ENCODE peak calls at places on chromosomes 2 and 18, in nine cellular contexts. E is lower lobe of right lung, D is IMR-90, R is neural crest cell, W is AG10803, Z is activated gamma-delta T cell treated with Interleukin-2 at 50 U/mL for 16 hours, T is skeletal muscle cell, J is NCI-H2029, I is islet precursor cell. V is an unnamed sample.

GRCh38 chr18:59049726-59050660 is 89.7 kb upstream of the SEC11C start:
- DNase-seq in E (no peak), D (no peak), R (no peak), W (no peak), Z (no peak), T (no peak), J (no peak), I (peak), V (no peak)

GRCh38 chr2:158125756-158126498 is 24.3 kb downstream of the UPP2 start:
- DNase-seq in E (no peak), D (no peak), R (no peak), W (no peak), Z (no peak), T (no peak), J (peak), I (no peak), V (peak)

GRCh38 chr2:169980643-169981042 is 153.4 kb downstream of the UBR3 start:
- DNase-seq in E (no peak), D (no peak), R (no peak), W (no peak), Z (no peak), T (no peak), J (no peak), I (no peak), V (no peak)

GRCh38 chr2:64661770-64662169 is 8.1 kb upstream of the SERTAD2 start:
- DNase-seq in E (no peak), D (no peak), R (no peak), W (no peak), Z (no peak), T (no peak), J (no peak), I (no peak), V (no peak)

GRCh38 chr2:172083725-172084483 is 1.4 kb upstream of the DLX1 start:
- DNase-seq in E (no peak), D (no peak), R (no peak), W (no peak), Z (no peak), T (no peak), J (no peak), I (peak), V (no peak)

GRCh38 chr2:218622606-218623238 is 15.0 kb downstream of the PLCD4 start:
- DNase-seq in E (no peak), D (peak), R (no peak), W (peak), Z (no peak), T (no peak), J (no peak), I (no peak), V (no peak)

GRCh38 chr18:457533-457932 is 43.0 kb downstream of the COLEC12 start:
- DNase-seq in E (no peak), D (peak), R (no peak), W (peak), Z (no peak), T (peak), J (no peak), I (no peak), V (no peak)

GRCh38 chr2:96764253-96764637 is 3.5 kb downstream of the CNNM4 start:
- DNase-seq in E (peak), D (no peak), R (no peak), W (no peak), Z (no peak), T (no peak), J (no peak), I (peak), V (no peak)

GRCh38 chr18:75070625-75071483 is 138.1 kb downstream of the PTGR3 start:
- DNase-seq in E (no peak), D (peak), R (no peak), W (peak), Z (peak), T (peak), J (peak), I (peak), V (peak)

GRCh38 chr2:241636182-241636982 is 576 bp downstream of the THAP4 start:
- DNase-seq in E (peak), D (peak), R (peak), W (peak), Z (no peak), T (no peak), J (no peak), I (no peak), V (peak)

GRCh38 chr2:68330691-68331090 is 10.9 kb upstream of the CNRIP1 start:
- DNase-seq in E (no peak), D (peak), R (no peak), W (no peak), Z (no peak), T (no peak), J (no peak), I (no peak), V (no peak)

GRCh38 chr2:32632089-32632488 is 4.2 kb downstream of the TTC27 start:
- DNase-seq in E (no peak), D (peak), R (no peak), W (peak), Z (no peak), T (peak), J (no peak), I (peak), V (peak)

GRCh38 chr2:68500649-68501048 is 33.3 kb downstream of the APLF start:
- DNase-seq in E (no peak), D (no peak), R (no peak), W (no peak), Z (no peak), T (no peak), J (no peak), I (no peak), V (no peak)

GRCh38 chr2:30149513-30149912 is 2.7 kb downstream of the YPEL5 start:
- DNase-seq in E (no peak), D (no peak), R (no peak), W (no peak), Z (no peak), T (no peak), J (no peak), I (peak), V (no peak)

GRCh38 chr18:77100751-77101355 is 31.7 kb downstream of the MBP start:
- DNase-seq in E (no peak), D (no peak), R (no peak), W (no peak), Z (peak), T (no peak), J (no peak), I (peak), V (no peak)

GRCh38 chr2:11699686-11700670 is 30.0 kb upstream of the NTSR2 start:
- DNase-seq in E (no peak), D (no peak), R (no peak), W (no peak), Z (no peak), T (no peak), J (no peak), I (no peak), V (no peak)

GRCh38 chr2:203594541-203594940 is 59.4 kb upstream of the RAPH1 start:
- DNase-seq in E (no peak), D (peak), R (no peak), W (peak), Z (no peak), T (no peak), J (no peak), I (no peak), V (peak)

GRCh38 chr2:171158036-171158789 is 2.5 kb downstream of the TLK1 start:
- DNase-seq in E (no peak), D (no peak), R (no peak), W (no peak), Z (no peak), T (no peak), J (no peak), I (no peak), V (no peak)

GRCh38 chr2:56014075-56014730 is 90.6 kb upstream of the EFEMP1 start:
- DNase-seq in E (no peak), D (no peak), R (no peak), W (no peak), Z (no peak), T (no peak), J (no peak), I (no peak), V (no peak)